ENCODE peak calls at places on chromosomes 5 and 9, in six cellular contexts. C is astrocyte, P is fibroblast of lung, S is GM23338, F is PC-3, N is GM23248. B is an unnamed sample.

GRCh38 chr5:55231029-55231475 is 2.4 kb downstream of the CCNO start:
- DNase-seq in N (peak; percentile 51), C (no peak), S (no peak), F (peak; percentile 9), P (no peak), B (no peak)

GRCh38 chr5:82100303-82101077 is 128.7 kb downstream of the ATG10 start:
- DNase-seq in S (peak; percentile 25), C (peak; percentile 72), P (no peak), N (peak; percentile 1), F (peak; percentile 3), B (no peak)

GRCh38 chr5:176355400-176356178 is 6.0 kb downstream of the KIAA1191 start:
- DNase-seq in P (no peak), S (peak; percentile 65), F (no peak), N (no peak), C (no peak), B (no peak)

GRCh38 chr5:150142189-150142788 is 13.4 kb downstream of the PDGFRB start:
- DNase-seq in S (no peak), F (no peak), C (no peak), N (no peak), P (no peak), B (no peak)

GRCh38 chr9:3855601-3856328 is 330.0 kb upstream of the RFX3 start:
- DNase-seq in C (no peak), F (no peak), P (no peak), S (no peak), N (no peak), B (no peak)

GRCh38 chr9:117705386-117705785 is 1.2 kb downstream of the TLR4 start:
- DNase-seq in C (no peak), F (no peak), S (no peak), N (no peak), P (no peak), B (no peak)

GRCh38 chr5:16456103-16456832 is 9.3 kb downstream of the ZNF622 start:
- DNase-seq in P (peak; percentile 84), N (peak; percentile 81), S (peak; percentile 89), C (peak; percentile 72), F (peak; percentile 96), B (peak; percentile 25)

GRCh38 chr5:73299017-73299630 is 126.1 kb downstream of the TMEM174 start:
- DNase-seq in P (peak; percentile 31), F (peak; percentile 52), C (no peak), N (peak; percentile 72), S (peak; percentile 78), B (no peak)

GRCh38 chr5:137639645-137640044 is 96.2 kb downstream of the KLHL3 start:
- DNase-seq in N (no peak), S (no peak), F (no peak), P (no peak), C (no peak), B (no peak)

GRCh38 chr9:33719581-33720374 is 75.6 kb upstream of the PRSS3 start:
- DNase-seq in N (peak; percentile 31), C (no peak), P (no peak), S (peak; percentile 79), F (peak; percentile 18), B (no peak)

GRCh38 chr9:35864695-35865255 is 5.4 kb downstream of the OR13J1 start:
- DNase-seq in P (no peak), F (no peak), N (no peak), S (no peak), C (no peak), B (no peak)

GRCh38 chr9:97398999-97399758 is 12.7 kb upstream of the TDRD7 start:
- DNase-seq in N (peak; percentile 87), P (peak; percentile 65), F (peak; percentile 92), C (peak; percentile 43), S (peak; percentile 85), B (no peak)

GRCh38 chr5:147935032-147935431 is 28.7 kb upstream of the C5orf46 start:
- DNase-seq in C (peak; percentile 60), N (peak; percentile 60), F (peak; percentile 96), S (peak; percentile 82), P (peak; percentile 79), B (no peak)

GRCh38 chr5:177575488-177575887 is 16.5 kb upstream of the TMED9 start:
- DNase-seq in C (no peak), P (no peak), S (no peak), N (no peak), F (no peak), B (no peak)

GRCh38 chr5:76472338-76473336 is 69.6 kb downstream of the IQGAP2 start:
- DNase-seq in P (peak; percentile 1), F (peak; percentile 2), N (no peak), S (no peak), C (no peak), B (no peak)

GRCh38 chr5:67873935-67874334 is 341.6 kb upstream of the PIK3R1 start:
- DNase-seq in P (no peak), C (no peak), F (no peak), S (no peak), N (no peak), B (no peak)

GRCh38 chr5:9069650-9070049 is 476.2 kb downstream of the SEMA5A start:
- DNase-seq in P (peak; percentile 64), S (no peak), N (no peak), C (peak; percentile 64), F (no peak), B (no peak)

GRCh38 chr9:32886021-32886420 is 102.7 kb downstream of the TMEM215 start:
- DNase-seq in N (no peak), F (no peak), P (no peak), C (no peak), S (no peak), B (no peak)

GRCh38 chr5:55413644-55414043 is 105.9 kb downstream of the MTREX start:
- DNase-seq in N (no peak), S (no peak), F (no peak), P (no peak), C (no peak), B (no peak)

DNA sequence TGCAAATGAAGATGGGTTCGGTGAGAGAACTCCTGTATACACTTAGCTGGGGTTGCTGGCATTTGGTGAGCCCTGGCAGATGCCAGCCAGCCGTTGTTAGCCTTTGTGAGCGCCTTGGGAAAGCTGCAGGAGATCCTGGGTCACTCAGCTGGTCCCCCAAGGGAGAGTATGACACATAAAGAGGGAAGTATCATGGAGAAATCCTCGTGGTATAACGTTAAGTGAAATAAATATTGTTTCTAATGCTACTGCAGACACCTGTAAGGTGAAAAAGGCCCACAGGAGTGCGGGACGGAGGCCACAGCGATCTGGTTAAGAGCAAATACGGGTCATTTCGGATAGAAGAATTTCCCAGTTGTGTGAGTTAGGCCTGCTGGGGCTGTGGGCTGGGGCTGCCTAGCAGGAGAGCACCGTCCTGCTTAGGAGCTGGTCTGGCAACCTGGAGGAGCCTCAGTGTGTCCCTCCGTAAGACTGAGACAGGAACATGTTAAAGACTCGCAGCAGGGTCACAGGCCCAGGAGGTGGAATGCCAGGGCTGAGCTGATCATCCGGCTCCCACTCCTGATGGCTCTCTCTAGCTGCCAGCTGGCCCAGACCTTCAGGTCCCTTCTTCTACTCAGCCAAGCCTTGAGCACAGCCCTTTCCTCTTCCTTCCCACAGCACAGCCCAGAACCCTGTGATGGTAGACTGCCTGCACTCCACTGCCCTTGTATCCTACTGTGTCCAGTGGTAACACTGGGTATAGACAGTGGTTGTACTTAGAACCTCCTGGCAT is 4.9 kb downstream of the NKX2-5 start:
- DNase-seq in S (peak; percentile 31), N (no peak), P (no peak), C (no peak), F (no peak), B (no peak)
- H4K20me1 ChIP-seq in S (peaks cover 21% of the 10 kb centered on the region), N (no peaks in the 10 kb centered on the region), P (no peaks in the 10 kb centered on the region), C (peaks cover 14% of the 10 kb centered on the region), F (no peaks in the 10 kb centered on the region), B (no peaks in the 10 kb centered on the region)

GRCh38 chr9:114308361-114308950 is 14.4 kb upstream of the ORM1 start:
- DNase-seq in N (no peak), F (no peak), P (no peak), S (no peak), C (no peak), B (no peak)
- H4K20me1 ChIP-seq in N (no peaks in the 10 kb centered on the region), F (no peaks in the 10 kb centered on the region), P (no peaks in the 10 kb centered on the region), S (no peaks in the 10 kb centered on the region), C (no peaks in the 10 kb centered on the region), B (no peaks in the 10 kb centered on the region)

DNA sequence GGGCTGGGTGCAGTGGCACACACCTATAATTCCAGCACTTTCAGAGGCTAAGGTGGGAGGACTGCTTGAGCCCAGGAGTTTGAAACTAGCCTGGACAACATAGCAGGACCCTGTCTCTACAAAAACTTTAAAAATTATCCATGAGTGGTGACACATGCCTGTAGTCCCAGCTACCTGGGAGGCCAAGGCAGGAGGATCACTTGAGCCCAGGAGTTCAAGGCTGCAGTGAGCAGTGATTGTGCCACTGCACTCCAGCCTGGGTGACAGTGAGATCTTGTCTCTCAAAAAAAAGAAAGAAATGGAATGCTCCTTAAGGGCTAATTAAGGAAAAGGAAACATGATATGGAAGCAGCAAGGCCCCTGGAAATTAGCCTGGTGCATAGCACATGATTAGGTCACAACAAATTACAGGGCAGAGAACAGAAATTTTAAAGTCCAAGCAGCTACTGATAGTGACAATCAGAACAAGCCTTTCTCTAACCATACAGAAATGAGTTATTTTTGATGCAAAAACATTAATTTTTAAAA is 19.5 kb downstream of the ANKH start:
- DNase-seq in P (no peak), C (no peak), S (no peak), F (no peak), N (no peak), B (no peak)
- H4K20me1 ChIP-seq in P (no peaks in the 10 kb centered on the region), C (peaks cover 29% of the 10 kb centered on the region), S (no peaks in the 10 kb centered on the region), F (no peaks in the 10 kb centered on the region), N (peaks cover 6% of the 10 kb centered on the region), B (no peaks in the 10 kb centered on the region)

GRCh38 chr5:135375040-135375439 is 24.0 kb downstream of the MACROH2A1 start:
- DNase-seq in S (no peak), P (no peak), N (peak; percentile 62), C (no peak), F (no peak), B (no peak)
- H4K20me1 ChIP-seq in S (peaks cover 11% of the 10 kb centered on the region), P (no peaks in the 10 kb centered on the region), N (no peaks in the 10 kb centered on the region), C (peaks cover 97% of the 10 kb centered on the region), F (peaks cover 8% of the 10 kb centered on the region), B (peaks cover 6% of the 10 kb centered on the region)

GRCh38 chr5:78273436-78273835 is 21.1 kb downstream of the AP3B1 start:
- DNase-seq in F (no peak), C (no peak), S (no peak), P (no peak), N (no peak), B (no peak)
- H4K20me1 ChIP-seq in F (no peaks in the 10 kb centered on the region), C (peaks cover 82% of the 10 kb centered on the region), S (peaks cover 11% of the 10 kb centered on the region), P (no peaks in the 10 kb centered on the region), N (peaks cover 20% of the 10 kb centered on the region), B (peaks cover 3% of the 10 kb centered on the region)

GRCh38 chr9:136465500-136466154 is 17.2 kb downstream of the SEC16A start:
- DNase-seq in S (no peak), C (no peak), N (no peak), F (no peak), P (no peak), B (no peak)

GRCh38 chr9:136470792-136471469 is 11.9 kb downstream of the SEC16A start:
- DNase-seq in P (no peak), N (no peak), F (no peak), S (no peak), C (no peak), B (no peak)

GRCh38 chr9:136466155-136466541 is 16.7 kb downstream of the SEC16A start:
- DNase-seq in P (no peak), F (no peak), N (no peak), S (no peak), C (no peak), B (no peak)

GRCh38 chr9:136470356-136470755 is 12.5 kb downstream of the SEC16A start:
- DNase-seq in P (no peak), C (no peak), F (no peak), N (no peak), S (no peak), B (no peak)

DNA sequence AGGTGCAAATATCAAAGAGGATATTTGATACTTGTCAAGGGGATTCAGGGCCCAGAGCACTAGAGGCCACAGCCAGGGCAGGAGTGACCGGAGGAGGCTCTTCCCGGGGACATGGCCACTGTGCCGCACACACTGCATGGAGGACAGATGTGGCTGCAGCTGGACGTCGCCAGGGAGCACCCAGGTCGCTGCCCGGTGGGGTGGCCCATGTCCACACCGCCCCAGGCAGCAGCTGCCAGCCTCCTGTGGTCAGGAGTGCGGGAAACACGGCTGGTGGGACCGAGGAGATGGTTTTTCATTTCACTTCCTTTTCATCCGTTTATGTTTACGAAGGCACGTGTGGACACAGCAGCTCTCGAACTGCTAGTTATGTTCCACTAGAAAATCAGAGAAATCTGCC is 15.1 kb downstream of the SEC16A start:
- DNase-seq in S (no peak), P (no peak), N (no peak), F (no peak), C (no peak), B (no peak)
- H4K20me1 ChIP-seq in S (peaks cover 39% of the 10 kb centered on the region), P (no peaks in the 10 kb centered on the region), N (no peaks in the 10 kb centered on the region), F (no peaks in the 10 kb centered on the region), C (peaks cover 89% of the 10 kb centered on the region), B (peaks cover 18% of the 10 kb centered on the region)